ENCODE peak calls at places on chromosomes 7 and 10, in six cellular contexts. Y, S, W, Q, T and N are unnamed samples.

GRCh38 chr10:49594594-49594993 is 15.5 kb upstream of the SLC18A3 start:
- DNase-seq in Y (peak; percentile 31), S (peak; percentile 61), W (peak; percentile 31), Q (no peak), T (peak; percentile 67), N (no peak)

GRCh38 chr10:78829570-78829969 is 239.2 kb upstream of the ZMIZ1 start:
- DNase-seq in Y (no peak), S (peak; percentile 45), W (no peak), Q (no peak), T (no peak), N (no peak)

GRCh38 chr7:124992881-124993562 is 63.4 kb upstream of the POT1 start:
- DNase-seq in Y (no peak), S (peak; percentile 85), W (no peak), Q (no peak), T (peak; percentile 47), N (no peak)

GRCh38 chr10:130018253-130018652 is 54.2 kb upstream of the EBF3 start:
- DNase-seq in Y (peak; percentile 1), S (peak; percentile 39), W (no peak), Q (no peak), T (no peak), N (no peak)

GRCh38 chr7:646951-647350 is 79.5 kb upstream of the DNAAF5 start:
- DNase-seq in Y (no peak), S (no peak), W (no peak), Q (no peak), T (no peak), N (no peak)

GRCh38 chr7:15305002-15305600 is 256.7 kb downstream of the AGMO start:
- DNase-seq in Y (peak; percentile 40), S (peak; percentile 67), W (peak; percentile 36), Q (no peak), T (peak; percentile 78), N (no peak)

GRCh38 chr10:75982611-75983369 is 551.4 kb downstream of the LRMDA start:
- DNase-seq in Y (no peak), S (no peak), W (no peak), Q (peak; percentile 51), T (no peak), N (no peak)

GRCh38 chr7:106313456-106313891 is 28.7 kb upstream of the NAMPT start:
- DNase-seq in Y (no peak), S (peak; percentile 87), W (no peak), Q (no peak), T (peak; percentile 23), N (no peak)

GRCh38 chr7:125136341-125136740 is 206.7 kb upstream of the POT1 start:
- DNase-seq in Y (no peak), S (peak; percentile 62), W (no peak), Q (no peak), T (no peak), N (no peak)

GRCh38 chr7:54888736-54889082 is 129.7 kb upstream of the SEC61G start:
- DNase-seq in Y (no peak), S (no peak), W (no peak), Q (peak; percentile 52), T (no peak), N (no peak)

GRCh38 chr7:105799006-105799405 is 77.4 kb downstream of the ATXN7L1 start:
- DNase-seq in Y (no peak), S (no peak), W (no peak), Q (no peak), T (no peak), N (no peak)

GRCh38 chr7:22356855-22357310 is at the start of gene RAPGEF5:
- DNase-seq in Y (peak; percentile 31), S (peak; percentile 50), W (peak; percentile 50), Q (no peak), T (peak; percentile 80), N (no peak)

GRCh38 chr10:79562135-79562756 is 2.0 kb upstream of the SFTPA2 start:
- DNase-seq in Y (peak; percentile 61), S (peak; percentile 61), W (peak; percentile 9), Q (peak; percentile 73), T (peak; percentile 87), N (peak; percentile 55)

GRCh38 chr10:77417359-77417758 is 220.2 kb downstream of the KCNMA1 start:
- DNase-seq in Y (no peak), S (no peak), W (no peak), Q (no peak), T (no peak), N (no peak)

GRCh38 chr10:125004571-125005311 is 62.8 kb downstream of the ZRANB1 start:
- DNase-seq in Y (no peak), S (no peak), W (no peak), Q (no peak), T (no peak), N (no peak)

GRCh38 chr10:133087679-133088523 is at the start of gene ADGRA1:
- DNase-seq in Y (no peak), S (no peak), W (peak; percentile 8), Q (no peak), T (peak; percentile 7), N (no peak)

GRCh38 chr10:114400091-114400490 is 4.2 kb downstream of the AFAP1L2 start:
- DNase-seq in Y (no peak), S (no peak), W (no peak), Q (no peak), T (no peak), N (no peak)

GRCh38 chr7:27101188-27101905 is 1.1 kb downstream of the HOXA2 start:
- DNase-seq in Y (no peak), S (peak; percentile 41), W (no peak), Q (no peak), T (no peak), N (no peak)

GRCh38 chr10:27660705-27661104 is 84.9 kb downstream of the MKX start:
- DNase-seq in Y (no peak), S (no peak), W (no peak), Q (no peak), T (no peak), N (no peak)

GRCh38 chr10:132397671-132398565 is 918 bp downstream of the PWWP2B start:
- DNase-seq in Y (peak; percentile 69), S (peak; percentile 77), W (no peak), Q (peak; percentile 72), T (peak; percentile 39), N (peak; percentile 32)

GRCh38 chr10:70668454-70668970 is 3.8 kb upstream of the ADAMTS14 start:
- DNase-seq in Y (no peak), S (no peak), W (no peak), Q (no peak), T (no peak), N (no peak)